ENCODE peak calls at places on chromosomes 16 and 17, in five cellular contexts. M, V, N, D and A are unnamed samples.

GRCh38 chr17:1480747-1481465 is 11.6 kb downstream of the MYO1C start:
- DNase-seq in M (no peak), V (no peak), N (no peak), D (no peak), A (no peak)

GRCh38 chr16:62201911-62202310 is 165.7 kb upstream of the CDH8 start:
- DNase-seq in M (peak), V (no peak), N (no peak), D (no peak), A (no peak)

GRCh38 chr16:84999857-85000480 is 11.4 kb downstream of the ZDHHC7 start:
- DNase-seq in M (no peak), V (no peak), N (no peak), D (no peak), A (no peak)

GRCh38 chr16:85465328-85466307 is 147.5 kb upstream of the GSE1 start:
- DNase-seq in M (no peak), V (peak), N (no peak), D (no peak), A (no peak)

GRCh38 chr16:77212736-77213541 is 13.7 kb downstream of the SYCE1L start:
- DNase-seq in M (peak), V (no peak), N (peak), D (no peak), A (no peak)

GRCh38 chr17:3603119-3603869 is 5.9 kb downstream of the TRPV1 start:
- DNase-seq in M (no peak), V (peak), N (no peak), D (no peak), A (peak)

GRCh38 chr16:11310634-11310977 is 29.5 kb upstream of the PRM1 start:
- DNase-seq in M (no peak), V (no peak), N (no peak), D (no peak), A (no peak)

GRCh38 chr17:40547079-40547784 is 18.0 kb downstream of the CCR7 start:
- DNase-seq in M (no peak), V (no peak), N (peak), D (no peak), A (no peak)

GRCh38 chr17:9115446-9116265 is 94.3 kb downstream of the NTN1 start:
- DNase-seq in M (no peak), V (no peak), N (no peak), D (no peak), A (peak)

GRCh38 chr16:3065069-3065741 is at the start of gene IL32:
- DNase-seq in M (peak), V (peak), N (no peak), D (no peak), A (peak)

GRCh38 chr16:1938316-1938715 is 4.7 kb downstream of the MSRB1 start:
- DNase-seq in M (no peak), V (no peak), N (no peak), D (no peak), A (no peak)

GRCh38 chr17:78883090-78883532 is 19.9 kb downstream of the CEP295NL start:
- DNase-seq in M (no peak), V (no peak), N (no peak), D (peak), A (peak)

GRCh38 chr16:10788665-10789064 is 29.9 kb downstream of the TVP23A start:
- DNase-seq in M (peak), V (no peak), N (no peak), D (no peak), A (no peak)

GRCh38 chr16:81210807-81211206 is 27.7 kb upstream of the BCO1 start:
- DNase-seq in M (no peak), V (no peak), N (no peak), D (no peak), A (no peak)

GRCh38 chr16:66176111-66176510 is 190.4 kb upstream of the CDH5 start:
- DNase-seq in M (no peak), V (no peak), N (no peak), D (no peak), A (no peak)

GRCh38 chr17:83084621-83085056 is 5.2 kb downstream of the METRNL start:
- DNase-seq in M (no peak), V (no peak), N (no peak), D (no peak), A (no peak)

GRCh38 chr16:84844561-84845495 is 25.0 kb downstream of the CRISPLD2 start:
- DNase-seq in M (no peak), V (no peak), N (no peak), D (no peak), A (no peak)

GRCh38 chr17:29640413-29640812 is 17.7 kb upstream of the CORO6 start:
- DNase-seq in M (no peak), V (peak), N (no peak), D (no peak), A (no peak)

GRCh38 chr16:72999541-73000019 is 48.3 kb downstream of the ZFHX3 start:
- DNase-seq in M (no peak), V (no peak), N (no peak), D (no peak), A (no peak)

GRCh38 chr17:19978206-19978802 is 676 bp upstream of the AKAP10 start:
- DNase-seq in M (no peak), V (no peak), N (no peak), D (no peak), A (no peak)

GRCh38 chr17:36943250-36944220 is 5.2 kb upstream of the AATF start:
- DNase-seq in M (no peak), V (no peak), N (no peak), D (no peak), A (no peak)

GRCh38 chr17:33647976-33648375 is 354.9 kb upstream of the ASIC2 start:
- DNase-seq in M (no peak), V (no peak), N (no peak), D (no peak), A (no peak)

GRCh38 chr17:10325036-10325435 is 47.8 kb downstream of the MYH13 start:
- DNase-seq in M (no peak), V (no peak), N (no peak), D (no peak), A (no peak)

GRCh38 chr16:29899516-29900101 is at the start of gene SEZ6L2:
- DNase-seq in M (peak), V (peak), N (no peak), D (peak), A (peak)

DNA sequence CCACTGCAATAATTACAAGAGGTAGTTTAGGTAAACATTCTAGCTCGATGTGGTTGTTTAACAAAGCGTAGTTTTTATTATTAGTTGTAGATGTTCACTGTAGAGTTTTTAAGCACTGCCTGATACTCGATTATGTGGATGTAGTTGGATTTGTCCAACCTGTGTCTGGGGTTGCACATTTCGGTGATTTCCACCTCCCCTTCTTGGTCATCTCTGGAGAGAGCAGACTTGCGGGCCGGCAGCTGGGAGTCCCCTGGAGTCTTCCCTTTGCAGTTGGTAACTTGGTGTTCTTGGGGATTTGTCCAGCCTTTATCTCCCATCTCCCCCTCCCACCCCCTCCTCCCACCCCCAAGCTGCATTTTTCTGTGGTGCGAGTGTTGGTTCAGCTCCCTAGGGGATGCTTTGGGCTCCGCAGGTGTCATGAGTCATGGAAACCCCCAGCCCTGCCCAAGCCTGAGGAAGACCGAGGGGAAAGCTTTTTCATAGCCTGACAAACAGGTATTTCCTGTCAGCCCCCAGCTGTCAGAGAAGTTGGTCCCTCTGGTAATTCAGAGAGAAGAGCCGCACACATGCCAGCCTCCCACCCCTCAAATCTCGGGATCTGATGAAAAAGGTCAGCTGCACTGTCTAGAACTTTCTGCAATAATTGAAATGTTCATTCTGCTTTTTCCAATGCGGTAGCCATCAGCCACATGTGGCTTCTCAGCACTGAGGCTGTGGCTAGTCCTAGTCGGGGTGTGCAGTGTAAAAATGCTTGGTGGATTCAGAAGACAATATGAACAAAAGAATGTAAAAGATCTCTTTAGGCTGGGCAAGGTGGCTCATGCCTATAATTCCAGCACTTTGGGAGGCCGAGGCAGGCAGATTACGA is 50.3 kb downstream of the KSR1 start:
- DNase-seq in M (peak), V (no peak), N (peak), D (no peak), A (no peak)
- H3K4me3 ChIP-seq in M (no peak), V (no peak), N (peak), D (no peak), A (no peak)

GRCh38 chr17:7002288-7003047 is 6.6 kb downstream of the ALOX12 start:
- DNase-seq in M (no peak), V (no peak), N (no peak), D (no peak), A (no peak)

GRCh38 chr17:7004398-7005253 is 7.8 kb upstream of the RNASEK start:
- DNase-seq in M (no peak), V (no peak), N (no peak), D (peak), A (peak)

GRCh38 chr17:6998855-6999508 is 3.1 kb downstream of the ALOX12 start:
- DNase-seq in M (no peak), V (no peak), N (no peak), D (no peak), A (no peak)

GRCh38 chr17:7003745-7004144 is 7.9 kb downstream of the ALOX12 start:
- DNase-seq in M (no peak), V (no peak), N (no peak), D (no peak), A (no peak)

GRCh38 chr17:7001562-7001961 is 5.7 kb downstream of the ALOX12 start:
- DNase-seq in M (no peak), V (no peak), N (peak), D (no peak), A (no peak)
- TF ChIP-seq CTCF in M (no peak), V (peak), N (peak), D (peak), A (peak)

GRCh38 chr17:35295686-35296085 is 52.8 kb downstream of the SLFN5 start:
- DNase-seq in M (no peak), V (no peak), N (no peak), D (no peak), A (no peak)
- H3K4me3 ChIP-seq in M (no peak), V (no peak), N (no peak), D (no peak), A (no peak)

GRCh38 chr16:24730914-24731313 is 1.5 kb downstream of the TNRC6A start:
- DNase-seq in M (no peak), V (no peak), N (no peak), D (no peak), A (no peak)
- TF ChIP-seq CTCF in M (no peak), V (no peak), N (no peak), D (no peak), A (no peak)

DNA sequence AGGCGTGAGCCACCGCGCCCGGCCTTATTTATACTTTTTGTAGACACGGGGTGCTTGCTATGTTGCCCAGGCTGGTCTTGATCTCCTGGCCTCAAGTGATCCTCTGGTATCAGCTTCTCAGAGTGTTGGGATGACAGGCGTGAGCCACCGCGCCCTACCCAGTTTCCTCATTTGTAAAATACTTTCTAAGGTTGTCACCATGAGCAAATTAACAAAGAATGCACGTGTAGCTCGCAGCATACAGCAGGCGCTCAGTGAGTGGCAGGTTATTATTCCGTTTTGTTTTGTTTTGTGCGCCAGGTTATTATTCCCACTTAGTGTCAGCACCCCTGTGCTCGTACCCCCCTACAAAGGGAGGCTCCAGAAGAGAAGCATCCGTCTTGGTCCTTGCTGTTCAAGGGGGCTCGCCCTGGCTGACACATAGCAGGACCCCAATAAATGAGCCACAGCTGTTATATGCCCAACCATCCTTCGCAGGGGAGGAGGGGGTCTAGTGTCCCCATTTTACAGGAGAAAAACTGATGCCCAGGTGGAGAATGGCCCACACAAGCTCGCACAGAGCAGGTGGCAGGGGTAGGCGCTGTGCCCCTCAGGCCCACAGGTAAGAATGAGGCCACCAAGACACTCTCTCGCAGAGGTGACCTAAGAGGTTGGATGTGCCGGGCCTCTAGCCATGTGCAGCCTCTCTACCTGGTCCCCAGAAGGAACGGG is 686 bp upstream of the MIEF2 start:
- DNase-seq in M (peak), V (no peak), N (no peak), D (peak), A (no peak)
- H3K4me3 ChIP-seq in M (peak), V (peak), N (peak), D (peak), A (peak)

GRCh38 chr17:54307326-54307725 is 484.6 kb downstream of the KIF2B start:
- DNase-seq in M (no peak), V (no peak), N (no peak), D (no peak), A (no peak)
- TF ChIP-seq CTCF in M (no peak), V (no peak), N (no peak), D (no peak), A (no peak)